ENCODE peak calls at places on chromosome 9, in four cellular contexts. S is astrocyte of the cerebellum, O is body of pancreas, Q is prostate gland. G is an unnamed sample.
A peak's percentile ranks its signal among the peaks of the same experiment; 100 is the strongest.

GRCh38 chr9:135130266-135130976 is 43.0 kb downstream of the OLFM1 start:
- DNase-seq in S (no peak), Q (no peak), O (no peak), G (no peak)

GRCh38 chr9:21906878-21907277 is 87.3 kb downstream of the CDKN2A start:
- DNase-seq in S (no peak), Q (no peak), O (no peak), G (no peak)

GRCh38 chr9:4009006-4009511 is 290.8 kb downstream of the GLIS3 start:
- DNase-seq in Q (no peak), O (no peak), S (no peak), G (no peak)

GRCh38 chr9:133779516-133780403 is 41.6 kb upstream of the SARDH start:
- DNase-seq in S (no peak), O (no peak), Q (no peak), G (no peak)

GRCh38 chr9:13960011-13960765 is 353.8 kb downstream of the NFIB start:
- DNase-seq in Q (no peak), S (no peak), O (no peak), G (no peak)

GRCh38 chr9:2723666-2724065 is 6.4 kb downstream of the KCNV2 start:
- DNase-seq in O (no peak), Q (no peak), S (no peak), G (no peak)

GRCh38 chr9:27726244-27727141 is 153.2 kb upstream of the C9orf72 start:
- DNase-seq in O (peak; percentile 53), S (peak; percentile 49), Q (peak; percentile 42), G (peak; percentile 23)

GRCh38 chr9:133821606-133822438 is 83.7 kb upstream of the SARDH start:
- DNase-seq in Q (no peak), S (peak; percentile 82), O (no peak), G (no peak)

GRCh38 chr9:127506814-127507750 is 55.8 kb downstream of the LRSAM1 start:
- DNase-seq in Q (no peak), O (no peak), S (no peak), G (no peak)

GRCh38 chr9:108271646-108272349 is 584.0 kb downstream of the ACTL7B start:
- DNase-seq in O (peak; percentile 47), Q (peak; percentile 65), S (peak; percentile 77), G (peak; percentile 33)

GRCh38 chr9:120257483-120257882 is 322.5 kb downstream of the CDK5RAP2 start:
- DNase-seq in S (no peak), O (no peak), Q (no peak), G (peak; percentile 10)

GRCh38 chr9:68852941-68853340 is 147.9 kb downstream of the PIP5K1B start:
- DNase-seq in Q (no peak), O (peak; percentile 31), S (no peak), G (peak; percentile 9)

GRCh38 chr9:121975801-121976277 is 117.3 kb downstream of the TTLL11 start:
- DNase-seq in S (no peak), Q (no peak), O (peak; percentile 71), G (peak; percentile 94)

GRCh38 chr9:121981118-121981883 is 111.8 kb downstream of the TTLL11 start:
- DNase-seq in O (no peak), S (no peak), Q (no peak), G (no peak)

GRCh38 chr9:121984726-121985402 is 108.2 kb downstream of the TTLL11 start:
- DNase-seq in Q (no peak), O (no peak), S (no peak), G (no peak)

GRCh38 chr9:121976751-121977150 is 116.4 kb downstream of the TTLL11 start:
- DNase-seq in O (no peak), Q (no peak), S (no peak), G (peak; percentile 81)

DNA sequence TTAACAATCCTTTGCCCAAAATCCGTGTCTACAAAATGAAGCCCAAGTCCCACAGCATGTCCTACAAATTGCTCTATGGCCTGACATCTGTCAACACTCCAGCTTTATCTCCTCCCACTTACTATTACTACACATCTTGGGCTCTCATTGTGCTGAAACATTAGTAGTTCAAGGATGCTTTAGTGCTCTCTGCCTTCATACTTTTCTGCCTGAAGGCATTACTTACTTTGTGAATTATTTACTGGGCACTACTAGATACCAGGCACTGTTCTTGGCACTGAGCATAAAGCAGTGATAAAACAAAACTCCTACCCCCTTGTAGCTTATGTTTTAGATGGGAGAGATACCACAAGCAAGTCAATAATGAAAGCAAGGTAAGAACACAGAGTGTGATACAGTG is 113.4 kb downstream of the TTLL11 start:
- DNase-seq in S (no peak), O (no peak), Q (no peak), G (no peak)
- TF ChIP-seq CTCF in S (no peak), O (no peak), Q (no peak), G (no peak)

GRCh38 chr9:84212224-84212623 is 128.3 kb downstream of the SLC28A3 start:
- DNase-seq in O (no peak), Q (no peak), S (no peak), G (no peak)

GRCh38 chr9:84212982-84213381 is 127.6 kb downstream of the SLC28A3 start:
- DNase-seq in O (no peak), Q (no peak), S (no peak), G (no peak)

GRCh38 chr9:84206801-84207200 is 133.8 kb downstream of the SLC28A3 start:
- DNase-seq in S (no peak), O (no peak), Q (no peak), G (no peak)

DNA sequence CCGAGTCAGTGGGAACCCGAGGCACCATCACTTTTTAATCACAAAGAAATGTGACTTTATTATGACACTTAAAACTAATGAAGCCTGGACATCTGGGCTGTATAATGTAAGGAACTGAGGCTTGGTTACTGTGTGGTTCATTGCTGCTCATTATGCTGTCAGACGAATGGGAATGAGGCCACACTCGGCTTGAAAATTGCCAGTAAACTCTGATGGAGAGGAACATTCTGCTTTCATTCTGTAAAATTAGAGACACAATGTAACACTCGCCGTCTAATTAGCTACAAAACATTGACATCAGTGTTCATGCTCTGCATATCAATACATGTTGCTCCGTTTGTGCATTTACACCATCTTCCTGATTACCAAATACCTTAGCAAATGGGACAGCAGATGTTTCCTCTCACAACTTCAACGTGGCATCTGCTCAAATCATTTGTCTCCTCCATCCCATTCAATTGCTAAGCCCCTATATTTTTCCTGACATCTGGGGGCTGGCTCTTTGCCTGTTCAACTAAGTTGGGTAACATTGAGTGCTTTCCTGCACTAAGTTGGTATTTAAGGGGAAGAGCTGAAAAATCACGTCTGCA is 133.0 kb downstream of the SLC28A3 start:
- DNase-seq in O (no peak), Q (no peak), S (no peak), G (no peak)
- H3K4me3 ChIP-seq in O (no peak overlapping the region), Q (no peak overlapping the region), S (no peak overlapping the region), G (no peak overlapping the region)

GRCh38 chr9:111696796-111697195 is 35.4 kb downstream of the GNG10 start:
- DNase-seq in O (no peak), Q (no peak), S (no peak), G (no peak)

GRCh38 chr9:111691686-111692329 is 30.4 kb downstream of the GNG10 start:
- DNase-seq in Q (no peak), S (peak; percentile 23), O (no peak), G (no peak)
- TF ChIP-seq CTCF in Q (no peak), S (peak; percentile 29), O (peak; percentile 46), G (peak; percentile 52)

GRCh38 chr9:121500165-121500478 is 478 bp upstream of the GGTA1 start:
- DNase-seq in O (no peak), S (no peak), Q (no peak), G (no peak)
- H3K4me3 ChIP-seq in O (peak overlapping the region; percentile 16), S (peak overlapping the region; percentile 39), Q (peak overlapping the region; percentile 46), G (peak overlapping the region; percentile 43)

G was measured in epithelial cell of proximal tubule.